ENCODE peak calls at places on chromosomes 2 and 18, in nine cellular contexts. One of them, this sample, is unnamed.

GRCh38 chr18:7457276-7457675 is 109.8 kb upstream of the PTPRM start:
- DNase-seq in dorsolateral prefrontal cortex: no peak
- DNase-seq in foreskin fibroblast: no peak
- DNase-seq in skeletal muscle cell: no peak
- DNase-seq in colonic mucosa: no peak
- DNase-seq in uterus: no peak
- DNase-seq in upper lobe of right lung: no peak
- DNase-seq in heart left ventricle: no peak
- DNase-seq in SJSA1: no peak
- DNase-seq in this sample: no peak

GRCh38 chr2:98460573-98461560 is 16.2 kb downstream of the INPP4A start:
- DNase-seq in dorsolateral prefrontal cortex: no peak
- DNase-seq in foreskin fibroblast: no peak
- DNase-seq in skeletal muscle cell: no peak
- DNase-seq in colonic mucosa: no peak
- DNase-seq in uterus: no peak
- DNase-seq in upper lobe of right lung: no peak
- DNase-seq in heart left ventricle: no peak
- DNase-seq in SJSA1: no peak
- DNase-seq in this sample: no peak

GRCh38 chr2:167960089-167960747 is 287.2 kb downstream of the STK39 start:
- DNase-seq in dorsolateral prefrontal cortex: no peak
- DNase-seq in foreskin fibroblast: no peak
- DNase-seq in skeletal muscle cell: no peak
- DNase-seq in colonic mucosa: no peak
- DNase-seq in uterus: no peak
- DNase-seq in upper lobe of right lung: no peak
- DNase-seq in heart left ventricle: no peak
- DNase-seq in SJSA1: no peak
- DNase-seq in this sample: no peak

GRCh38 chr2:11163439-11164317 is 8.4 kb downstream of the SLC66A3 start:
- DNase-seq in dorsolateral prefrontal cortex: no peak
- DNase-seq in foreskin fibroblast: no peak
- DNase-seq in skeletal muscle cell: no peak
- DNase-seq in colonic mucosa: no peak
- DNase-seq in uterus: no peak
- DNase-seq in upper lobe of right lung: no peak
- DNase-seq in heart left ventricle: no peak
- DNase-seq in SJSA1: no peak
- DNase-seq in this sample: no peak

GRCh38 chr2:180980185-180980942 is at the start of gene UBE2E3:
- DNase-seq in dorsolateral prefrontal cortex: peak; percentile 68
- DNase-seq in foreskin fibroblast: peak; percentile 81
- DNase-seq in skeletal muscle cell: peak; percentile 47
- DNase-seq in colonic mucosa: peak; percentile 85
- DNase-seq in uterus: peak; percentile 79
- DNase-seq in upper lobe of right lung: peak; percentile 92
- DNase-seq in heart left ventricle: peak; percentile 85
- DNase-seq in SJSA1: peak; percentile 87
- DNase-seq in this sample: peak; percentile 91

GRCh38 chr2:86021396-86022378 is 84.0 kb downstream of the POLR1A start:
- DNase-seq in dorsolateral prefrontal cortex: no peak
- DNase-seq in foreskin fibroblast: no peak
- DNase-seq in skeletal muscle cell: no peak
- DNase-seq in colonic mucosa: no peak
- DNase-seq in uterus: no peak
- DNase-seq in upper lobe of right lung: no peak
- DNase-seq in heart left ventricle: no peak
- DNase-seq in SJSA1: no peak
- DNase-seq in this sample: peak; percentile 38

GRCh38 chr2:149463328-149464002 is 124.1 kb downstream of the MMADHC start:
- DNase-seq in dorsolateral prefrontal cortex: no peak
- DNase-seq in foreskin fibroblast: peak; percentile 11
- DNase-seq in skeletal muscle cell: no peak
- DNase-seq in colonic mucosa: no peak
- DNase-seq in uterus: no peak
- DNase-seq in upper lobe of right lung: no peak
- DNase-seq in heart left ventricle: no peak
- DNase-seq in SJSA1: no peak
- DNase-seq in this sample: no peak

GRCh38 chr2:20471902-20472559 is 25.2 kb downstream of the RHOB start:
- DNase-seq in dorsolateral prefrontal cortex: no peak
- DNase-seq in foreskin fibroblast: no peak
- DNase-seq in skeletal muscle cell: no peak
- DNase-seq in colonic mucosa: no peak
- DNase-seq in uterus: peak; percentile 12
- DNase-seq in upper lobe of right lung: no peak
- DNase-seq in heart left ventricle: peak; percentile 6
- DNase-seq in SJSA1: no peak
- DNase-seq in this sample: no peak

GRCh38 chr2:237786936-237787335 is 11.6 kb upstream of the RBM44 start:
- DNase-seq in dorsolateral prefrontal cortex: no peak
- DNase-seq in foreskin fibroblast: no peak
- DNase-seq in skeletal muscle cell: no peak
- DNase-seq in colonic mucosa: no peak
- DNase-seq in uterus: no peak
- DNase-seq in upper lobe of right lung: no peak
- DNase-seq in heart left ventricle: no peak
- DNase-seq in SJSA1: no peak
- DNase-seq in this sample: no peak

GRCh38 chr18:28175047-28175929 is 1.6 kb downstream of the CDH2 start:
- DNase-seq in dorsolateral prefrontal cortex: no peak
- DNase-seq in foreskin fibroblast: no peak
- DNase-seq in skeletal muscle cell: no peak
- DNase-seq in colonic mucosa: no peak
- DNase-seq in uterus: no peak
- DNase-seq in upper lobe of right lung: no peak
- DNase-seq in heart left ventricle: peak; percentile 61
- DNase-seq in SJSA1: peak; percentile 48
- DNase-seq in this sample: no peak

GRCh38 chr18:69444221-69444620 is 43.5 kb downstream of the DOK6 start:
- DNase-seq in dorsolateral prefrontal cortex: no peak
- DNase-seq in foreskin fibroblast: peak; percentile 9
- DNase-seq in skeletal muscle cell: no peak
- DNase-seq in colonic mucosa: no peak
- DNase-seq in uterus: no peak
- DNase-seq in upper lobe of right lung: no peak
- DNase-seq in heart left ventricle: no peak
- DNase-seq in SJSA1: no peak
- DNase-seq in this sample: no peak

GRCh38 chr2:94956797-94957391 is 68.6 kb upstream of the MAL start:
- DNase-seq in dorsolateral prefrontal cortex: peak; percentile 59
- DNase-seq in foreskin fibroblast: peak; percentile 15
- DNase-seq in skeletal muscle cell: no peak
- DNase-seq in colonic mucosa: peak; percentile 34
- DNase-seq in uterus: no peak
- DNase-seq in upper lobe of right lung: no peak
- DNase-seq in heart left ventricle: no peak
- DNase-seq in SJSA1: no peak
- DNase-seq in this sample: no peak

GRCh38 chr18:61710082-61710620 is 182.7 kb downstream of the RNF152 start:
- DNase-seq in dorsolateral prefrontal cortex: no peak
- DNase-seq in foreskin fibroblast: no peak
- DNase-seq in skeletal muscle cell: no peak
- DNase-seq in colonic mucosa: peak; percentile 69
- DNase-seq in uterus: no peak
- DNase-seq in upper lobe of right lung: no peak
- DNase-seq in heart left ventricle: no peak
- DNase-seq in SJSA1: no peak
- DNase-seq in this sample: no peak

GRCh38 chr2:171260471-171261424 is 100.1 kb upstream of the TLK1 start:
- DNase-seq in dorsolateral prefrontal cortex: no peak
- DNase-seq in foreskin fibroblast: no peak
- DNase-seq in skeletal muscle cell: no peak
- DNase-seq in colonic mucosa: no peak
- DNase-seq in uterus: no peak
- DNase-seq in upper lobe of right lung: no peak
- DNase-seq in heart left ventricle: no peak
- DNase-seq in SJSA1: no peak
- DNase-seq in this sample: no peak

GRCh38 chr2:84792856-84793522 is 87.9 kb downstream of the TRABD2A start:
- DNase-seq in dorsolateral prefrontal cortex: no peak
- DNase-seq in foreskin fibroblast: peak; percentile 22
- DNase-seq in skeletal muscle cell: peak; percentile 23
- DNase-seq in colonic mucosa: no peak
- DNase-seq in uterus: no peak
- DNase-seq in upper lobe of right lung: no peak
- DNase-seq in heart left ventricle: no peak
- DNase-seq in SJSA1: no peak
- DNase-seq in this sample: no peak

GRCh38 chr18:46657115-46657955 is at the start of gene LOXHD1:
- DNase-seq in dorsolateral prefrontal cortex: no peak
- DNase-seq in foreskin fibroblast: no peak
- DNase-seq in skeletal muscle cell: no peak
- DNase-seq in colonic mucosa: no peak
- DNase-seq in uterus: no peak
- DNase-seq in upper lobe of right lung: no peak
- DNase-seq in heart left ventricle: no peak
- DNase-seq in SJSA1: no peak
- DNase-seq in this sample: no peak
- H3K4me3 ChIP-seq in dorsolateral prefrontal cortex: no peak within 1 kb of the TSS
- H3K4me3 ChIP-seq in foreskin fibroblast: no peak within 1 kb of the TSS
- H3K4me3 ChIP-seq in skeletal muscle cell: no peak within 1 kb of the TSS
- H3K4me3 ChIP-seq in colonic mucosa: no peak within 1 kb of the TSS
- H3K4me3 ChIP-seq in uterus: no peak within 1 kb of the TSS
- H3K4me3 ChIP-seq in upper lobe of right lung: no peak within 1 kb of the TSS
- H3K4me3 ChIP-seq in heart left ventricle: no peak within 1 kb of the TSS
- H3K4me3 ChIP-seq in SJSA1: no peak within 1 kb of the TSS
- H3K4me3 ChIP-seq in this sample: no peak within 1 kb of the TSS

GRCh38 chr18:59268722-59269562 is 4.3 kb downstream of the RAX start:
- DNase-seq in dorsolateral prefrontal cortex: no peak
- DNase-seq in foreskin fibroblast: no peak
- DNase-seq in skeletal muscle cell: no peak
- DNase-seq in colonic mucosa: no peak
- DNase-seq in uterus: no peak
- DNase-seq in upper lobe of right lung: peak; percentile 74
- DNase-seq in heart left ventricle: no peak
- DNase-seq in SJSA1: no peak
- DNase-seq in this sample: no peak

GRCh38 chr18:59270689-59271257 is 2.5 kb downstream of the RAX start:
- DNase-seq in dorsolateral prefrontal cortex: no peak
- DNase-seq in foreskin fibroblast: no peak
- DNase-seq in skeletal muscle cell: no peak
- DNase-seq in colonic mucosa: no peak
- DNase-seq in uterus: no peak
- DNase-seq in upper lobe of right lung: no peak
- DNase-seq in heart left ventricle: no peak
- DNase-seq in SJSA1: no peak
- DNase-seq in this sample: no peak

GRCh38 chr18:59271606-59272220 is 1.5 kb downstream of the RAX start:
- DNase-seq in dorsolateral prefrontal cortex: no peak
- DNase-seq in foreskin fibroblast: no peak
- DNase-seq in skeletal muscle cell: no peak
- DNase-seq in colonic mucosa: no peak
- DNase-seq in uterus: no peak
- DNase-seq in upper lobe of right lung: no peak
- DNase-seq in heart left ventricle: no peak
- DNase-seq in SJSA1: no peak
- DNase-seq in this sample: no peak

GRCh38 chr18:59268127-59268721 is 5.0 kb downstream of the RAX start:
- DNase-seq in dorsolateral prefrontal cortex: no peak
- DNase-seq in foreskin fibroblast: no peak
- DNase-seq in skeletal muscle cell: no peak
- DNase-seq in colonic mucosa: no peak
- DNase-seq in uterus: no peak
- DNase-seq in upper lobe of right lung: no peak
- DNase-seq in heart left ventricle: no peak
- DNase-seq in SJSA1: no peak
- DNase-seq in this sample: no peak

DNA sequence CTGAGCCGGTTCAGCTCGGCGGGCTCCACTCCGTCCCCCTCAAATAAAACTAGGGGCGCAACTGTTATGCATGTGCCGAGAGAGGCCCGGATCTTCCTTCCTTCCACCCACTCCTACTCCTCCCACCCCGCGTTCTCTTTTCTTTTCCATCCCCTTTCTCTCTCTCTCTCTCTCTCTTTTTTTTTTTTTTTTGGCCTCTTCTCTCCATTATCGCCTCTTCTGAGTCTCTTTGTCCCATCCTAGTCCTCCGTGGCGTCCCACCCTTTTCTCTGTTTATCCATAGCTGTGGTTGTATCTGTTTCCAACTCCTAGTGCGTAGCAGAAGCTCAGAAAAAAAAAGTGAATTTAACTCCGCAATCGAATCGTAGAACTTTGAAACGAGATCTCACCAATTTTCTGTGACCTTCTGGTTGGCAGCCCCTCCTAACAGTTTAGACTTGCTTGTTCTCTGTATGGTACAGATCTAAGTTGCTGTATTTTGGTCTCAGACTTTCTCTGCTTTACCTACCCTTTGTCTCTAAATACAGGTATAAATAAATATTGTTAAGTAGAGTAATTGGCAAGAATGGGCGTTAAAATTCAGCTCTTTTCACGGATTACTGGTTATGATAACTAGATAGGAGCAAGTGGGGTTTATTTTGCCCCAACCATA is 3.6 kb downstream of the RAX start:
- DNase-seq in dorsolateral prefrontal cortex: no peak
- DNase-seq in foreskin fibroblast: no peak
- DNase-seq in skeletal muscle cell: no peak
- DNase-seq in colonic mucosa: no peak
- DNase-seq in uterus: no peak
- DNase-seq in upper lobe of right lung: no peak
- DNase-seq in heart left ventricle: no peak
- DNase-seq in SJSA1: no peak
- DNase-seq in this sample: no peak
- H3K4me3 ChIP-seq in dorsolateral prefrontal cortex: no peak overlapping the region
- H3K4me3 ChIP-seq in foreskin fibroblast: no peak overlapping the region
- H3K4me3 ChIP-seq in skeletal muscle cell: no peak overlapping the region
- H3K4me3 ChIP-seq in colonic mucosa: no peak overlapping the region
- H3K4me3 ChIP-seq in uterus: no peak overlapping the region
- H3K4me3 ChIP-seq in upper lobe of right lung: no peak overlapping the region
- H3K4me3 ChIP-seq in heart left ventricle: peak overlapping the region; percentile 33
- H3K4me3 ChIP-seq in SJSA1: peak overlapping the region; percentile 10
- H3K4me3 ChIP-seq in this sample: no peak overlapping the region

DNA sequence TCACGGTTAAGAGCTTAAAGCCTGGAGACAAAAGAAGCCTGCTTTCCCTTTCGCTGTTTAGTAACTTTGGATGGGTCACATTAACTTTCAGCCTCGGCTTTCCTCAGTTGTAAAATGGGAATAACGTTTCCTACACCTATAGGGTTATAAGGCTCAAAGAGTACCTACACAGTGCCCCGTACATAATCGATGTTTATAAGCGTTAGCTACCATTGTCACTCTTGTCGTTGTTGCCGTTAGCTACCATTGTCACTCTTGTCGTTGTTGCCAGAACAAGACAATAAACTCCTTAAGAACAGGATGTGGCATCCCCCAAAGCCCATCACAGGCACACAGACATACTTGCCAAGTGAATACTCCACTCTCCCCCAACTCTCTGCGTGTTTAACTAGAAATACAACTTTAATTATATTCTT is 901 bp upstream of the MFSD6 start:
- DNase-seq in dorsolateral prefrontal cortex: no peak
- DNase-seq in foreskin fibroblast: no peak
- DNase-seq in skeletal muscle cell: no peak
- DNase-seq in colonic mucosa: no peak
- DNase-seq in uterus: no peak
- DNase-seq in upper lobe of right lung: no peak
- DNase-seq in heart left ventricle: no peak
- DNase-seq in SJSA1: no peak
- DNase-seq in this sample: no peak
- H3K4me3 ChIP-seq in dorsolateral prefrontal cortex: peak overlapping the region; percentile 80
- H3K4me3 ChIP-seq in foreskin fibroblast: peak overlapping the region; percentile 63
- H3K4me3 ChIP-seq in skeletal muscle cell: no peak overlapping the region
- H3K4me3 ChIP-seq in colonic mucosa: peak overlapping the region; percentile 73
- H3K4me3 ChIP-seq in uterus: peak overlapping the region; percentile 51
- H3K4me3 ChIP-seq in upper lobe of right lung: peak overlapping the region; percentile 73
- H3K4me3 ChIP-seq in heart left ventricle: peak overlapping the region; percentile 99
- H3K4me3 ChIP-seq in SJSA1: no peak overlapping the region
- H3K4me3 ChIP-seq in this sample: peak overlapping the region; percentile 81

GRCh38 chr18:8537400-8537799 is 71.8 kb upstream of the RAB12 start:
- DNase-seq in dorsolateral prefrontal cortex: no peak
- DNase-seq in foreskin fibroblast: no peak
- DNase-seq in skeletal muscle cell: no peak
- DNase-seq in colonic mucosa: no peak
- DNase-seq in uterus: no peak
- DNase-seq in upper lobe of right lung: no peak
- DNase-seq in heart left ventricle: no peak
- DNase-seq in SJSA1: no peak
- DNase-seq in this sample: no peak
- H3K4me3 ChIP-seq in dorsolateral prefrontal cortex: no peak overlapping the region
- H3K4me3 ChIP-seq in foreskin fibroblast: no peak overlapping the region
- H3K4me3 ChIP-seq in skeletal muscle cell: no peak overlapping the region
- H3K4me3 ChIP-seq in colonic mucosa: no peak overlapping the region
- H3K4me3 ChIP-seq in uterus: no peak overlapping the region
- H3K4me3 ChIP-seq in upper lobe of right lung: no peak overlapping the region
- H3K4me3 ChIP-seq in heart left ventricle: no peak overlapping the region
- H3K4me3 ChIP-seq in SJSA1: no peak overlapping the region
- H3K4me3 ChIP-seq in this sample: no peak overlapping the region

This sample was measured in psoas muscle.